ENCODE peak calls at places on chromosome 15, in nine cellular contexts. X is NCI-H146, D is cerebellum, R is uterus, C is HFF-Myc, G is tibial artery, H is Calu3, B is fibroblast of pulmonary artery, O is foreskin fibroblast. A is an unnamed sample.

GRCh38 chr15:40339621-40339945 is 1.2 kb downstream of the CCDC9B start:
- DNase-seq in O (no peak), C (no peak), B (no peak), X (no peak), H (no peak), D (no peak), G (no peak), R (no peak), A (no peak)

GRCh38 chr15:28017423-28017924 is 81.6 kb downstream of the OCA2 start:
- DNase-seq in H (no peak), G (peak; percentile 56), B (no peak), C (no peak), R (no peak), O (no peak), X (no peak), D (peak; percentile 48), A (no peak)

GRCh38 chr15:58755350-58755749 is 5.8 kb upstream of the ADAM10 start:
- DNase-seq in C (no peak), H (no peak), R (no peak), G (no peak), X (no peak), B (no peak), D (no peak), O (no peak), A (no peak)

GRCh38 chr15:35019401-35020327 is 31.6 kb upstream of the ZNF770 start:
- DNase-seq in B (peak; percentile 49), X (no peak), C (no peak), G (no peak), D (no peak), O (no peak), R (peak; percentile 16), H (no peak), A (no peak)

GRCh38 chr15:40474581-40474980 is 3.8 kb downstream of the CHST14 start:
- DNase-seq in C (no peak), G (no peak), O (no peak), X (no peak), R (no peak), B (no peak), H (no peak), D (no peak), A (no peak)

GRCh38 chr15:62972814-62973213 is 69.7 kb upstream of the TPM1 start:
- DNase-seq in G (no peak), C (no peak), X (no peak), D (no peak), O (peak; percentile 67), B (peak; percentile 72), R (no peak), H (peak; percentile 30), A (no peak)

GRCh38 chr15:44011238-44011873 is 183.7 kb downstream of the FRMD5 start:
- DNase-seq in D (no peak), R (no peak), X (no peak), C (no peak), G (no peak), O (no peak), B (no peak), H (no peak), A (no peak)

GRCh38 chr15:77400258-77400657 is 19.6 kb downstream of the PEAK1 start:
- DNase-seq in X (no peak), R (no peak), H (no peak), C (no peak), O (no peak), G (no peak), B (no peak), D (no peak), A (no peak)

GRCh38 chr15:56207711-56208110 is 36.0 kb downstream of the RFX7 start:
- DNase-seq in C (no peak), H (no peak), D (no peak), X (no peak), R (no peak), G (no peak), O (no peak), B (no peak), A (no peak)

GRCh38 chr15:20356444-20357138 is 185.0 kb downstream of the GOLGA6L6 start:
- DNase-seq in R (peak; percentile 15), D (peak; percentile 78), H (no peak), O (no peak), X (no peak), B (peak; percentile 20), G (peak; percentile 66), C (no peak), A (peak; percentile 54)

GRCh38 chr15:55915221-55915620 is 78.2 kb downstream of the NEDD4 start:
- DNase-seq in B (peak; percentile 44), D (no peak), R (no peak), X (no peak), C (no peak), G (no peak), H (no peak), O (no peak), A (no peak)

GRCh38 chr15:49492834-49493233 is 69.8 kb downstream of the FGF7 start:
- DNase-seq in O (peak; percentile 81), R (no peak), X (no peak), G (no peak), B (peak; percentile 70), D (no peak), C (no peak), H (no peak), A (no peak)

GRCh38 chr15:65925338-65925737 is 56.0 kb downstream of the RAB11A start:
- DNase-seq in H (no peak), C (no peak), X (no peak), R (no peak), O (no peak), G (no peak), D (no peak), B (no peak), A (no peak)

GRCh38 chr15:88769161-88769971 is 33.9 kb upstream of the ACAN start:
- DNase-seq in C (no peak), D (no peak), O (no peak), H (no peak), X (no peak), R (no peak), G (peak; percentile 69), B (no peak), A (no peak)

GRCh38 chr15:89490550-89491315 is 5.7 kb downstream of the RHCG start:
- DNase-seq in C (no peak), D (no peak), X (no peak), B (no peak), H (no peak), G (peak; percentile 53), O (no peak), R (no peak), A (no peak)

GRCh38 chr15:70834999-70835398 is 19.0 kb downstream of the LARP6 start:
- DNase-seq in H (no peak), R (no peak), C (no peak), D (no peak), B (no peak), X (no peak), O (no peak), G (no peak), A (no peak)

GRCh38 chr15:74616020-74616939 is 644 bp downstream of the CLK3 start:
- DNase-seq in O (peak; percentile 64), X (peak; percentile 33), H (peak; percentile 71), D (no peak), G (peak; percentile 89), C (no peak), B (peak; percentile 69), R (peak; percentile 68), A (peak; percentile 81)

GRCh38 chr15:70799667-70800450 is 36.5 kb upstream of the UACA start:
- DNase-seq in X (no peak), R (no peak), D (no peak), H (peak; percentile 47), C (no peak), B (peak; percentile 98), O (peak; percentile 95), G (peak; percentile 82), A (no peak)

GRCh38 chr15:41798607-41799487 is 24.6 kb downstream of the MAPKBP1 start:
- DNase-seq in X (no peak), B (no peak), H (no peak), C (no peak), R (no peak), G (no peak), D (no peak), O (no peak), A (no peak)

GRCh38 chr15:63832620-63833245 is 1.0 kb downstream of the HERC1 start:
- DNase-seq in O (no peak), H (no peak), B (peak; percentile 33), D (no peak), C (no peak), X (no peak), G (no peak), R (no peak), A (no peak)